ENCODE peak calls at places on chromosome 11, in six cellular contexts. A, Q, X, H, D and F are unnamed samples.

GRCh38 chr11:7672276-7672959 is 882 bp downstream of the CYB5R2 start:
- DNase-seq in A (no peak), Q (no peak), X (no peak), H (no peak), D (no peak), F (no peak)

GRCh38 chr11:67312187-67313021 is 9.1 kb downstream of the SSH3 start:
- DNase-seq in A (no peak), Q (no peak), X (peak; percentile 82), H (peak; percentile 85), D (peak; percentile 67), F (no peak)

GRCh38 chr11:120337133-120337895 is 1.1 kb downstream of the ARHGEF12 start:
- DNase-seq in A (peak; percentile 41), Q (peak; percentile 68), X (no peak), H (peak; percentile 70), D (no peak), F (peak; percentile 68)

GRCh38 chr11:58730507-58731089 is 1.1 kb downstream of the GLYAT start:
- DNase-seq in A (no peak), Q (no peak), X (no peak), H (no peak), D (no peak), F (no peak)

GRCh38 chr11:100778386-100778785 is 91.3 kb downstream of the ARHGAP42 start:
- DNase-seq in A (no peak), Q (no peak), X (no peak), H (no peak), D (no peak), F (no peak)

GRCh38 chr11:118790357-118791014 is 478 bp downstream of the DDX6 start:
- DNase-seq in A (peak; percentile 74), Q (peak; percentile 86), X (peak; percentile 52), H (peak; percentile 84), D (peak; percentile 65), F (peak; percentile 72)

GRCh38 chr11:598005-598680 is 17.6 kb downstream of the IRF7 start:
- DNase-seq in A (no peak), Q (no peak), X (no peak), H (no peak), D (no peak), F (no peak)

GRCh38 chr11:20854214-20854613 is 184.8 kb downstream of the NELL1 start:
- DNase-seq in A (peak; percentile 54), Q (no peak), X (no peak), H (no peak), D (no peak), F (no peak)

GRCh38 chr11:76397383-76397782 is 16.3 kb downstream of the GVQW3 start:
- DNase-seq in A (no peak), Q (no peak), X (no peak), H (no peak), D (no peak), F (no peak)

GRCh38 chr11:16857186-16857585 is 118.7 kb downstream of the C11orf58 start:
- DNase-seq in A (no peak), Q (no peak), X (no peak), H (no peak), D (no peak), F (no peak)

GRCh38 chr11:109695696-109696095 is 273.7 kb downstream of the C11orf87 start:
- DNase-seq in A (no peak), Q (no peak), X (no peak), H (no peak), D (no peak), F (no peak)

GRCh38 chr11:118398797-118399564 is 2.4 kb upstream of the ATP5MG start:
- DNase-seq in A (no peak), Q (no peak), X (no peak), H (no peak), D (no peak), F (no peak)

DNA sequence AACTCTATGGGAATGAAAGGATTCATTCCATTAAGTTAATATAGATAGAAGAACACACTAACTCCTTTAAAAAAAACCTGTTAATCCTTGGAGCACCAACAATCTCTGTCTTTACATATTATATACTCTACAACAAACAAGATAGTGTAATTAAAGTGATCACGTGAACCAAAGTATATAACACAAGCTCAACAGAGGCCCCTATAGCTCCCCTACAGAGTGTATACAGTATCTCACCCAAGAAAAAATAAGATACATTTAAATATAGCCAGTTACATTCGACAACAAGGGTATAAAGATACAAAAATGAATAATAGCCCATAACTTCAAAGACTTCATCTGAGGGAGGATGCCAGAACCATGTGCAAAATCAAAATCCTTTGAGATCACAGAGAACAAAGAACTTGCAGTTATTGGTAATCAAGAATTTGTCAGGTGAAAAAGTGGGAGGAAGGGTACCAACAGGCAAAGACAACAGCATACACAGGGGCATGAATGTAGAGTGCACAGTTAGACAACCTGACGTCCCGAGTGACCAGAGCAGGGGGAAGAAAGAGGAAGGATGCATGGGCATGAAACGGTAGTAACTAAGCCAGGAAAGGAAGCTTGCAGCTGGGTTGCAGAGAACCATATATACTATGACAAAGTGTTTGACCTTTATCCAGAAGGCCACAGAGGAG is 4.7 kb downstream of the FCHSD2 start:
- DNase-seq in A (no peak), Q (no peak), X (no peak), H (no peak), D (no peak), F (no peak)
- H3K4me3 ChIP-seq in A (no peak overlapping the region), Q (no peak overlapping the region), X (no peak overlapping the region), H (no peak overlapping the region), D (no peak overlapping the region), F (no peak overlapping the region)

GRCh38 chr11:31417816-31418215 is 48.2 kb downstream of the DNAJC24 start:
- DNase-seq in A (no peak), Q (no peak), X (no peak), H (no peak), D (no peak), F (no peak)
- TF ChIP-seq CTCF in A (no peak), Q (no peak), X (no peak), H (no peak), D (no peak), F (no peak)

DNA sequence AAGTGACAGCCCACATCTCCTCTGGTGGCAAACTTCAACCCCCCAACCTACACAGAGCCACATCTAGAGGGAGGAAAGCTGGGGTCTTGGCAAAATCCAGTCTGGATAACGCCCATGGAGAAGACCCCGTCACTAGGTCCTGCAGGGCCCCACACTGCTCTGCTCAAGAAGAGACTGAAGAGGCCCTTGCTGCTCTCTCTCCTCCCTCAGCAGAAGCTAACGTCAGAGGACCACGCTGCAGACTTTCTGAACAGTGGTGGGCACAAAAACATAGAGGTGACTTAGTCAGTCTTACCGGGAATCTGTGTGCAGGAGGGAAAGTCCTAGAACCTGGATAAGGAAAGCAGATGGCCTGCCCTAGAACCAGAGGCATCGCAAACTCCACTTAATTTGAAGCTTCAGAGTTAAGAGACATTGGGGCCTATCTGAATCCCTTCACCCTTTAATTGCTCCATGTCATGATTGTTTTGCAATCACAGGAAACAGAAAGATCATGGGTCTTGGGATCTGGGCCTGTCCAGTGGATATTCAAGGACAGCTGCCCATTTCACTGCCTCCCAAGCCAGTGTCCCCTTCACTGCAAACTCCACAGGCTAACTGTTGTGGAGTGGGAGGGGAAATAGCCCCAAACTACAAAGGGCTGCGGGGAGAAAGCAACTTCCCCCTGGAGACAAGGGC is 1.7 kb downstream of the DKK3 start:
- DNase-seq in A (no peak), Q (no peak), X (no peak), H (no peak), D (no peak), F (no peak)
- H3K4me3 ChIP-seq in A (no peak overlapping the region), Q (no peak overlapping the region), X (peak overlapping the region; percentile 80), H (peak overlapping the region; percentile 56), D (peak overlapping the region; percentile 60), F (no peak overlapping the region)

GRCh38 chr11:128520206-128520885 is 67.0 kb downstream of the ETS1 start:
- DNase-seq in A (no peak), Q (no peak), X (no peak), H (no peak), D (no peak), F (no peak)
- TF ChIP-seq CTCF in A (no peak), Q (no peak), X (no peak), H (no peak), D (no peak), F (no peak)

GRCh38 chr11:121465709-121466062 is 12.9 kb upstream of the SORL1-AS1 start:
- DNase-seq in A (no peak), Q (no peak), X (no peak), H (no peak), D (no peak), F (no peak)

GRCh38 chr11:121464352-121464946 is 11.7 kb upstream of the SORL1-AS1 start:
- DNase-seq in A (no peak), Q (peak; percentile 89), X (peak; percentile 77), H (peak; percentile 77), D (no peak), F (peak; percentile 53)

GRCh38 chr11:121467965-121468364 is 15.2 kb upstream of the SORL1-AS1 start:
- DNase-seq in A (no peak), Q (no peak), X (no peak), H (no peak), D (no peak), F (no peak)

GRCh38 chr11:121463689-121464335 is 11.0 kb upstream of the SORL1-AS1 start:
- DNase-seq in A (no peak), Q (no peak), X (no peak), H (no peak), D (no peak), F (no peak)

GRCh38 chr11:121466063-121466794 is 13.5 kb upstream of the SORL1-AS1 start:
- DNase-seq in A (peak; percentile 90), Q (peak; percentile 97), X (peak; percentile 96), H (peak; percentile 92), D (peak; percentile 82), F (peak; percentile 85)
- H3K4me3 ChIP-seq in A (peak overlapping the region; percentile 35), Q (no peak overlapping the region), X (no peak overlapping the region), H (no peak overlapping the region), D (no peak overlapping the region), F (no peak overlapping the region)

GRCh38 chr11:93783767-93784151 is 323 bp upstream of the MED17 start:
- DNase-seq in A (no peak), Q (no peak), X (no peak), H (no peak), D (no peak), F (no peak)

GRCh38 chr11:93784935-93785360 is 866 bp downstream of the MED17 start:
- DNase-seq in A (peak; percentile 48), Q (no peak), X (no peak), H (no peak), D (no peak), F (no peak)

GRCh38 chr11:93783362-93783761 is 720 bp upstream of the MED17 start:
- DNase-seq in A (no peak), Q (no peak), X (no peak), H (no peak), D (no peak), F (no peak)

DNA sequence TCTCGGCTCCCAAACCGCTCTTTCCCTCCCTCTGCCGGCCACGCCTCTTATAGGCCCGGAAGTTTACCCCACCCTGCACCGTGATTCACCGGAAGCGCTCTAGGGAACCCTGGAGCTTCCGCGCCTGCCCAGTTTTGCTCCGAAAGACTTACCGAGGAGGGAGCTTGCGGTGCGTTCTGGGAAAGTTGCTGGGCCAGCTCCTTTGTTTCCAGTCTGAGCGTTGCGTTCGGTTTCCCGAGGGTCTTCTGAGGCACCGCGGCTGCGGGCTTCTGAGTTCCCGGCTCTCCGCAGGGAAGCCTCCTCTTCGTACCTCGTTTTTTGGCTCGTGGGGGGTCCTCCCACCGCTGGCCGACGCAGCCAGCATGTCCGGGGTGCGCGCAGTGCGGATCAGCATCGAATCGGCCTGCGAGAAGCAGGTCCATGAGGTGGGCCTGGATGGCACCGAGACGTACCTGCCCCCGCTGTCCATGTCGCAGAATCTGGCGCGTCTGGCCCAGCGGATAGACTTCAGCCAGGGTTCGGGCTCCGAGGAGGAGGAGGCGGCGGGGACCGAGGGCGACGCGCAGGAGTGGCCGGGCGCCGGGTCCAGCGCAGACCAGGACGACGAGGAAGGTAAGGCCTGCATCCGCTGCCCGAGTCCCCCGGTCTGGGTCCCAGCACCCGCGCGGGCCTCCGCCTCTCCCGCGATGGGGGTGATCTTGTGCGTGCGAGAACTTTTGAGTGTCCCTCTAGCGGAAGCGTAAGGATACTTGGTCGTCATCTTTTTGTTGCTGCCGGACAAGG is at the start of gene MED17:
- DNase-seq in A (peak; percentile 98), Q (peak; percentile 96), X (peak; percentile 90), H (peak; percentile 95), D (peak; percentile 94), F (peak; percentile 91)
- TF ChIP-seq CTCF in A (peak; percentile 29), Q (peak; percentile 30), X (peak; percentile 42), H (peak; percentile 44), D (peak; percentile 35), F (peak; percentile 41)